ENCODE peak calls at places on chromosomes 13 and 19, in nine cellular contexts. E is HCT116, B is suprapubic skin, H is GM12878, C is prostate gland, T is breast epithelium, M is HL-60, I is GM23338, R is stomach. J is an unnamed sample. For H3K27me3, the result is how much of the 10 kb centered on the place peaks cover.

GRCh38 chr13:36453518-36453917 is 21.2 kb downstream of the CCNA1 start:
- DNase-seq in E (no peak), B (no peak), H (no peak), C (no peak), T (no peak), M (no peak), I (peak), R (no peak), J (no peak)

GRCh38 chr13:50365683-50366391 is 350.6 kb downstream of the KCNRG start:
- DNase-seq in E (no peak), B (no peak), H (peak), C (peak), T (no peak), M (no peak), I (no peak), R (no peak), J (peak)

GRCh38 chr13:66665991-66666390 is 564.1 kb downstream of the PCDH9 start:
- DNase-seq in E (no peak), B (no peak), H (no peak), C (peak), T (no peak), M (no peak), I (peak), R (no peak), J (no peak)

GRCh38 chr19:56765107-56765506 is 75.4 kb downstream of the PEG3 start:
- DNase-seq in E (no peak), B (no peak), H (no peak), C (peak), T (peak), M (no peak), I (no peak), R (peak), J (no peak)

GRCh38 chr13:83340170-83340569 is 542.1 kb downstream of the SLITRK1 start:
- DNase-seq in E (no peak), B (no peak), H (no peak), C (no peak), T (no peak), M (no peak), I (no peak), R (no peak), J (no peak)

GRCh38 chr13:52600666-52601065 is 41.6 kb upstream of the HNRNPA1L2 start:
- DNase-seq in E (no peak), B (no peak), H (no peak), C (no peak), T (no peak), M (no peak), I (no peak), R (no peak), J (no peak)

GRCh38 chr19:315811-316210 is 24.6 kb upstream of the PLPP2 start:
- DNase-seq in E (no peak), B (no peak), H (no peak), C (no peak), T (no peak), M (no peak), I (no peak), R (no peak), J (no peak)

GRCh38 chr19:37342753-37343152 is 28.1 kb upstream of the ZNF527 start:
- DNase-seq in E (no peak), B (no peak), H (no peak), C (no peak), T (no peak), M (no peak), I (no peak), R (no peak), J (no peak)

GRCh38 chr13:82627183-82627582 is 1255.1 kb downstream of the SLITRK1 start:
- DNase-seq in E (no peak), B (no peak), H (no peak), C (no peak), T (no peak), M (no peak), I (no peak), R (no peak), J (no peak)

GRCh38 chr13:62643007-62643483 is 1227.4 kb upstream of the PCDH20 start:
- DNase-seq in E (peak), B (no peak), H (peak), C (no peak), T (no peak), M (no peak), I (no peak), R (no peak), J (no peak)

GRCh38 chr19:8340341-8341096 is 2.5 kb downstream of the KANK3 start:
- DNase-seq in E (no peak), B (no peak), H (no peak), C (no peak), T (no peak), M (no peak), I (peak), R (peak), J (peak)

GRCh38 chr13:78758549-78758948 is 99.6 kb upstream of the OBI1 start:
- DNase-seq in E (no peak), B (no peak), H (no peak), C (no peak), T (no peak), M (no peak), I (no peak), R (no peak), J (no peak)

GRCh38 chr13:20231839-20232555 is at the start of gene GJB6:
- DNase-seq in E (no peak), B (no peak), H (no peak), C (no peak), T (no peak), M (no peak), I (peak), R (peak), J (no peak)

GRCh38 chr13:111269508-111269907 is 50.9 kb upstream of the TEX29 start:
- DNase-seq in E (no peak), B (no peak), H (no peak), C (no peak), T (no peak), M (no peak), I (peak), R (no peak), J (no peak)

GRCh38 chr19:29837448-29837961 is 25.7 kb downstream of the CCNE1 start:
- DNase-seq in E (no peak), B (peak), H (peak), C (no peak), T (no peak), M (no peak), I (no peak), R (no peak), J (no peak)
- H3K4me3 ChIP-seq in E (no peak), B (no peak), H (peak), C (no peak), T (no peak), M (no peak), I (no peak), R (no peak), J (no peak)

GRCh38 chr13:21817878-21818277 is 147.0 kb downstream of the FGF9 start:
- DNase-seq in E (no peak), B (no peak), H (no peak), C (no peak), T (no peak), M (no peak), I (no peak), R (no peak), J (peak)
- H3K27me3 ChIP-seq in E (under half), B (under half), H (under half), C (under half), T (under half), M (under half), I (under half), R (under half), J (under half)

GRCh38 chr13:31719214-31719613 is 20.1 kb upstream of the RXFP2 start:
- DNase-seq in E (no peak), B (no peak), H (no peak), C (no peak), T (no peak), M (no peak), I (no peak), R (no peak), J (no peak)

GRCh38 chr13:31725841-31726240 is 13.5 kb upstream of the RXFP2 start:
- DNase-seq in E (no peak), B (no peak), H (no peak), C (no peak), T (no peak), M (no peak), I (no peak), R (no peak), J (no peak)

DNA sequence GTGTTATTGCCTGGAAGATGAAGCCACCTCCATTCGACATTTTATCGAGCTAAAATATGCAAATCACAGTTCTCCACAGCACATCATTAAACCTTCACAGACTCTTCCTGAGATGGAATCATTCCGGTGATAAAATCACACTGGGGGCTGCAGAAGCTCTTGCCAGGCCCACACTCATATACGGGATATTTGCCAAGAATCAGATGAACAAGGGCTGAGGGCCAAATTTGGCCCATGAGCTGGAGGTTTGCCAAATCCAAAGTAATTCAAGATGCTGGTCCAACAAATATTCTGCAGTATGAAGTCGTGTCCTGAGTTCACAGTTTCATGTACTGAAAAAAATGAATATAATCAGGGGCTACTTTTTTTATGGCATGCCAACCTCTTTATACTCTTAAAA is 16.6 kb upstream of the RXFP2 start:
- DNase-seq in E (no peak), B (no peak), H (no peak), C (no peak), T (no peak), M (no peak), I (no peak), R (no peak), J (no peak)
- TF ChIP-seq POLR2AphosphoS5 in E (no peak), B (no peak), H (no peak), C (no peak), T (no peak), M (no peak), I (no peak), R (no peak), J (no peak)

GRCh38 chr19:22530042-22530441 is 104.1 kb upstream of the ZNF492 start:
- DNase-seq in E (no peak), B (no peak), H (no peak), C (no peak), T (no peak), M (no peak), I (no peak), R (no peak), J (no peak)

GRCh38 chr19:22527554-22527953 is 105.4 kb upstream of the ZNF98 start:
- DNase-seq in E (no peak), B (no peak), H (no peak), C (no peak), T (no peak), M (no peak), I (no peak), R (no peak), J (no peak)

GRCh38 chr19:22528956-22529355 is 105.2 kb upstream of the ZNF492 start:
- DNase-seq in E (no peak), B (no peak), H (no peak), C (no peak), T (no peak), M (no peak), I (no peak), R (no peak), J (peak)

GRCh38 chr19:22533761-22534160 is 100.4 kb upstream of the ZNF492 start:
- DNase-seq in E (no peak), B (no peak), H (no peak), C (no peak), T (no peak), M (no peak), I (no peak), R (no peak), J (no peak)

DNA sequence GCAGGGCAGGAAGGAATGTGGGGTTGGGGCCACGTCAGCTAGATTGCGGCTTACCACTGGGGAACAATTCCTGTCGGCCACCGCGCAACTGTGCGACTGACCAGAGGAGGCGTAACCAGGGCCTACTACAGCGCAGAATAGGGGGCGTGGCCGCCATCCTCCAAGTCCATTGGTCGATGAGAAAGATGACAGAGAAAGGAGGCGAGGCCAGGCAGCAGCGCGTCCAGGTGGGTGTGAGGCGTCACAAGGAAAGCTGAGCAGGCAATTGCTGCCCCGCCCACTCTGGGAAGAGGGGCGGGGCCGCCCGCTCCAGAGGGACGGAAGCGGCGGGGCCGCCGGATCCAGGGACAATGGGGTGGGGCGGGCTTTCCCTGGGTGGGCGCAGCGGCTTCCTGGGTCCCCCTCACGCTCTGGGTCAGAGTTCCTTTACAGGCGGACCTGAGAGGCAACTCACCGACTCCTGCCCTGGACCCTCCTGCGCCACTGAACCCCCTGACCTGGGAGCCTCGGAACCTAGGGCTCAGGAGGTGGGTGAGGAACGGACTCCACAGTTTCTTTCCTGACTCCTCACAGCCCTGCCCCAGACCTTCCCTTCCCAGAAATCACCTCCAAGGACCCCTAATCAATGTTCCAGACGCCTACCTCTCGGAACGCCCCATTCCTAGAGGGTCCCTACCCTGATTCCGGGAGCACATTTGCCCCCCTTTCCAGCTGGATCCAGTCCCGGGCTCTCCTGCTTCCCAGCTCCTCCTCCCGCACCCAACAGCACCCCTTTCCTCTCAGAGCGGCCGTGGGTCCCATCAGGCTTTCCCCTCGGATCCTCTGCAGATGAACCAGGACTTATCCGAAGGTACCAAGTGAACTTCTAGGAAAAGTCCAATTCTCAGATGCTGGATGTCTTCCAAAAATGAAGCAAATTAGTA is 101.5 kb upstream of the ZNF492 start:
- DNase-seq in E (no peak), B (no peak), H (no peak), C (peak), T (peak), M (no peak), I (no peak), R (no peak), J (no peak)
- H3K4me3 ChIP-seq in E (no peak), B (peak), H (no peak), C (no peak), T (peak), M (no peak), I (no peak), R (peak), J (peak)

GRCh38 chr19:19541572-19541971 is 3.5 kb downstream of the CILP2 start:
- DNase-seq in E (no peak), B (no peak), H (no peak), C (no peak), T (no peak), M (no peak), I (peak), R (no peak), J (no peak)

GRCh38 chr19:19544257-19545127 is 6.4 kb downstream of the CILP2 start:
- DNase-seq in E (no peak), B (no peak), H (no peak), C (no peak), T (no peak), M (no peak), I (no peak), R (no peak), J (no peak)

GRCh38 chr19:19543640-19544039 is 5.6 kb downstream of the CILP2 start:
- DNase-seq in E (no peak), B (no peak), H (no peak), C (no peak), T (no peak), M (no peak), I (no peak), R (no peak), J (no peak)

GRCh38 chr19:19542507-19542906 is 4.4 kb downstream of the CILP2 start:
- DNase-seq in E (no peak), B (no peak), H (no peak), C (no peak), T (no peak), M (peak), I (no peak), R (no peak), J (no peak)

DNA sequence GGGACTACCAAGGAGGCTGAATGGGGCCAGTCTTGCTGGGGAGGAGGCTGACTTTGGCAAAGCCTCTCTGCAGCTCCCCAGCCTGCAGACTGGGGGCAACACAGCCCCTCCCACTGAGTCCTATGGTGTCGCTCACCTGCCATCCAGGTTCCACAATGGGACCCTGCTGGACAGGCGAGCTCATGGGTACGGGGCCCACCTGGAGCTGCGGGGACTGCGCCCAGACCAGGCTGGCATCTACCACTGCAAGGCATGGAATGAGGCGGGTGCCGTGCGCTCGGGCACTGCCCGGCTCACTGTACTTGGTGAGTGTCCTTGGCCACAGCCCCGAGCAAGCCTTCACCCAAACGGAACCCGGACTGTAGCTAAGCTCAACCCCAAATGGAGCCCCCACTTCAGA is 5.0 kb downstream of the CILP2 start:
- DNase-seq in E (no peak), B (no peak), H (no peak), C (no peak), T (no peak), M (no peak), I (no peak), R (no peak), J (no peak)
- H3K27me3 ChIP-seq in E (under half), B (under half), H (under half), C (under half), T (under half), M (under half), I (under half), R (half or more), J (half or more)